ENCODE peak calls at places on chromosomes 5 and 9, in five cellular contexts. D is GM12878, P is neural progenitor cell, N is IMR-90, F is fibroblast of lung. V is an unnamed sample.

GRCh38 chr5:154892370-154892771 is 33.9 kb downstream of the CNOT8 start:
- DNase-seq in F (no peak), D (no peak), N (no peak), P (no peak), V (no peak)

GRCh38 chr5:6342689-6343315 is 35.5 kb downstream of the MED10 start:
- DNase-seq in F (no peak), P (no peak), N (no peak), D (no peak), V (no peak)

GRCh38 chr5:88325868-88326267 is 57.2 kb upstream of the TMEM161B start:
- DNase-seq in N (no peak), F (no peak), P (no peak), D (no peak), V (no peak)

GRCh38 chr5:2913306-2913705 is 161.8 kb upstream of the IRX2 start:
- DNase-seq in F (no peak), D (no peak), N (no peak), P (no peak), V (no peak)

GRCh38 chr9:76610009-76610352 is 151.0 kb downstream of the GCNT1 start:
- DNase-seq in D (no peak), F (peak; percentile 92), P (no peak), N (peak; percentile 54), V (peak; percentile 69)

GRCh38 chr5:84072339-84072738 is 312.3 kb downstream of the EDIL3 start:
- DNase-seq in D (no peak), P (no peak), N (no peak), F (no peak), V (no peak)

GRCh38 chr5:1011741-1012315 is 3.2 kb downstream of the NKD2 start:
- DNase-seq in F (no peak), N (no peak), D (no peak), P (no peak), V (no peak)

GRCh38 chr5:180127682-180128670 is 56.4 kb upstream of the RNF130 start:
- DNase-seq in P (no peak), D (no peak), N (no peak), F (no peak), V (peak; percentile 2)

GRCh38 chr9:88984543-88984883 is 6.8 kb upstream of the S1PR3 start:
- DNase-seq in F (no peak), D (no peak), N (no peak), P (no peak), V (no peak)

GRCh38 chr5:122258840-122259239 is 53.2 kb upstream of the SNCAIP start:
- DNase-seq in D (no peak), N (no peak), F (no peak), P (no peak), V (no peak)

GRCh38 chr5:123874600-123875201 is 362.7 kb downstream of the CSNK1G3 start:
- DNase-seq in F (peak; percentile 38), P (peak; percentile 86), N (peak; percentile 12), D (no peak), V (no peak)

GRCh38 chr9:89021154-89021803 is 30.0 kb downstream of the S1PR3 start:
- DNase-seq in P (no peak), N (peak; percentile 94), D (no peak), F (peak; percentile 88), V (peak; percentile 58)

GRCh38 chr9:84828101-84828500 is 158.6 kb downstream of the NTRK2 start:
- DNase-seq in D (no peak), N (no peak), P (no peak), F (no peak), V (no peak)

GRCh38 chr5:88602584-88602983 is 280.4 kb downstream of the MEF2C start:
- DNase-seq in D (no peak), F (no peak), N (no peak), P (peak; percentile 13), V (no peak)

GRCh38 chr5:72477644-72478043 is 29.6 kb downstream of the ZNF366 start:
- DNase-seq in F (no peak), P (no peak), D (no peak), N (peak; percentile 25), V (no peak)

GRCh38 chr5:56281489-56282163 is 48.5 kb upstream of the ANKRD55 start:
- DNase-seq in P (no peak), N (peak; percentile 24), F (no peak), D (no peak), V (no peak)

GRCh38 chr9:16133556-16134227 is 580.8 kb downstream of the CCDC171 start:
- DNase-seq in P (peak; percentile 90), D (no peak), N (peak; percentile 48), F (peak; percentile 69), V (peak; percentile 84)

GRCh38 chr9:95242613-95243012 is 74.9 kb downstream of the FANCC start:
- DNase-seq in N (no peak), F (no peak), P (no peak), D (no peak), V (no peak)

GRCh38 chr9:92633879-92634278 is 36.1 kb downstream of the IPPK start:
- DNase-seq in P (no peak), F (no peak), D (no peak), N (no peak), V (no peak)

GRCh38 chr5:61333351-61334223 is 1.5 kb downstream of the ZSWIM6 start:
- DNase-seq in P (peak; percentile 68), N (no peak), D (no peak), F (no peak), V (peak; percentile 63)

GRCh38 chr9:37415011-37415719 is 7.3 kb upstream of the GRHPR start:
- DNase-seq in D (no peak), F (peak; percentile 69), P (peak; percentile 89), N (peak; percentile 73), V (peak; percentile 88)

GRCh38 chr5:61916621-61917620 is 389.1 kb upstream of the KIF2A start:
- DNase-seq in F (no peak), N (peak; percentile 1), P (no peak), D (no peak), V (no peak)

DNA sequence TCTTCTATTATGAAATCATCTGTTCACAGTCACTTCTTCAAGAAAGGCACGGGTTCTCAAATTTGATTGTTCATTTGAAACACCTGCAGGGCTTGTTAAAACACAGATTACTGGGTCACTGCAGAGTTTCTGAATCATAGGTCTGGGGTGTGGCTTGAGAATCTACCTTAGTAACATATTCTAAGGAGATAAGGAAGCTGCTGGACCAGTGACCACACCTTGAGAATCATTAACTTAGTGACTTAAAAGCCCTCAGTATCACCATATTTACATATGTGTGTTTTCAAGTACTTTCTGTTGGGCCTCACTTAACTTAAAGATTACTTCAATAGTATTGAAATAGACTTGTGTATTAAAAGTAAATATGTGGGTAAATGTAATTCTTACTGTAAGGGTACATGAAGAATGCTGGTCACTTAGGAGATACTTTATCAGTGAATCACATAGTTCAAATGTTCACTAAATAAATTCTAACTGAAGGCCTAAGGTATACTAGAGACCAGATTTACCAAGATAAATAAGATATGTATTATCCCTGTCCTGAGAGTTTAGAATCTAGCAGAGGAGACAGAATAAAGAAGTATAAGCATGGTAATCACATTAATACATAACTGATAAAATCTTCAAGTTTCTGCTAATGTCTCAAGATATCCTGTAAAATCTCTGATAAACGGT is 1342.1 kb upstream of the C9orf72 start:
- DNase-seq in F (no peak), D (no peak), P (no peak), N (no peak), V (peak; percentile 72)
- H2AFZ ChIP-seq in F (no peak overlapping the region), D (no peak overlapping the region), P (no peak overlapping the region), N (no peak overlapping the region), V (no peak overlapping the region)

DNA sequence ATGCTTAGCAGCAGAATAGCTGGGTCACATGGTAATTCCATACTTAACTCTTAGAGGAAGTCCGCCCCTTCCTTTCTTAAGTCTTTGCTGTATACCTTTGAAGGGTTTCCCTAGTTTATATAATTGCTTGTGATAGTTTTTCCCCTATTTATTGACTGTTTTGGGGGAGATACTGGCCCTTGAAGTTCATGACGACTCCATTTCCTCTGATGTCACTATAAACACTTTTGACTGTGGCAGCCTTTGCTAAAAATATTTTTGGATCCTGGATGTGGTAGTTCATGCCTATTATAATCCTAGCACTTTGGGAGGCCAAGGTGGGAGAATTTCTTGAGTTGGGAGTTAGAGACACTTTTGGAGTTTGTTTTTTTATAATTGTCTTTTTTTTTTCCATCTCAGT is 38.4 kb downstream of the NSD1 start:
- DNase-seq in N (no peak), P (no peak), D (no peak), F (no peak), V (no peak)
- H3K4me3 ChIP-seq in N (no peak overlapping the region), P (no peak overlapping the region), D (no peak overlapping the region), F (no peak overlapping the region), V (no peak overlapping the region)

GRCh38 chr5:141915881-141916336 is 7.8 kb upstream of the DELE1 start:
- DNase-seq in F (no peak), D (no peak), P (peak; percentile 59), N (no peak), V (no peak)

GRCh38 chr5:141914797-141915196 is 8.9 kb upstream of the DELE1 start:
- DNase-seq in D (no peak), P (no peak), N (no peak), F (no peak), V (no peak)

GRCh38 chr5:141913560-141913959 is 10.1 kb upstream of the DELE1 start:
- DNase-seq in N (no peak), F (no peak), D (no peak), P (peak; percentile 23), V (no peak)

GRCh38 chr5:141916522-141916921 is 7.1 kb upstream of the DELE1 start:
- DNase-seq in P (no peak), F (no peak), D (no peak), N (no peak), V (no peak)

DNA sequence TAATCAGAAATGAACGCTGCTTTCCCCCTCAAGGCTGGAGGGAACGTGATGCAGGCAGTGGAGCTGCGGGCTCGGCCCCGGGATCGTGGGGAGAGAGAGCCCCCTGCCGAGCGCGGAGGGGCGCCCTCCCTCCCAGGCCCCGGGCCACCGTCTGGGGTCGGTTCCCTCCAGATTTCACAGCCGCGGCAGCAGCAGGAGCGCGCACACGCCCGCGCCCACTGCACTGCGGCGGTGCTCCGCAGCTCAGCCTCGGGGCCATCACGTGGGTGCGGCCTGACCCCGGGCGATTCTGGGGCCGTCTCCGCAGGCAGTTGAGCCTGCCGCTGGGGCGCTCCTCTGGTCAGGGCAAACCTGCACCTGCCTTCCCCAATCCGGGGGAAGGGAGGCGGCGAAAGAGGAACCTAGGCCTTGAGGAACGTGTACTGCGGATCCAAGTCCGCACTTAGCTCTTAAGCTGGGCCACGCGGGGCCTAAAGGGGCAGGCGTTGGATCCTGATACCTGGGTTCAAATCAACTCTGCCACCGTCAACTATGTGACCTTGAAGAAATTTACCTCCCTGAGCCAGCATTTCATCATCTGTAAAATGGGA is 9.4 kb upstream of the DELE1 start:
- DNase-seq in N (no peak), F (no peak), D (no peak), P (peak; percentile 78), V (peak; percentile 63)
- H2AFZ ChIP-seq in N (peak overlapping the region; percentile 85), F (peak overlapping the region; percentile 58), D (peak overlapping the region; percentile 48), P (peak overlapping the region; percentile 90), V (peak overlapping the region; percentile 20)

GRCh38 chr5:175534070-175534932 is 55.9 kb downstream of the SFXN1 start:
- DNase-seq in N (peak; percentile 77), D (peak; percentile 13), F (peak; percentile 74), P (peak; percentile 95), V (peak; percentile 94)
- H3K4me3 ChIP-seq in N (no peak overlapping the region), D (no peak overlapping the region), F (no peak overlapping the region), P (peak overlapping the region; percentile 37), V (no peak overlapping the region)